ENCODE peak calls at places on chromosome 7, in nine cellular contexts. W is gastrocnemius medialis, J is AG10803, I is brain microvascular endothelial cell, A is A549, U is cardiac muscle cell, R is body of pancreas, Q is Peyer's patch, E is stomach. X is an unnamed sample.

GRCh38 chr7:12434012-12434642 is 30.5 kb upstream of the VWDE start:
- DNase-seq in I (no peak), E (no peak), W (no peak), A (no peak), R (no peak), U (peak), Q (no peak), J (no peak), X (no peak)

GRCh38 chr7:22485189-22485588 is 14.8 kb downstream of the STEAP1B start:
- DNase-seq in I (peak), A (no peak), U (peak), R (no peak), J (peak), E (no peak), Q (no peak), W (no peak), X (no peak)

GRCh38 chr7:92135100-92135429 is 788 bp upstream of the CYP51A1 start:
- DNase-seq in J (peak), R (peak), I (peak), E (peak), W (no peak), A (no peak), U (peak), Q (no peak), X (no peak)

GRCh38 chr7:97187067-97187466 is 69.6 kb downstream of the SDHAF3 start:
- DNase-seq in J (peak), E (no peak), A (no peak), W (no peak), Q (no peak), U (peak), I (peak), R (no peak), X (peak)

GRCh38 chr7:118304100-118304499 is 79.6 kb downstream of the ANKRD7 start:
- DNase-seq in R (no peak), W (no peak), A (no peak), Q (no peak), U (no peak), E (no peak), I (no peak), J (no peak), X (no peak)

GRCh38 chr7:26410156-26410555 is 118.5 kb downstream of the SNX10 start:
- DNase-seq in U (no peak), Q (no peak), R (no peak), E (no peak), W (no peak), A (no peak), J (no peak), I (no peak), X (no peak)

GRCh38 chr7:2257046-2257551 is 15.1 kb downstream of the NUDT1 start:
- DNase-seq in U (no peak), E (no peak), J (no peak), W (no peak), A (no peak), R (no peak), Q (no peak), I (no peak), X (no peak)

GRCh38 chr7:55250313-55250712 is 114.8 kb upstream of the LANCL2 start:
- DNase-seq in Q (peak), W (no peak), E (peak), A (peak), I (no peak), J (no peak), U (peak), R (peak), X (no peak)

GRCh38 chr7:90209776-90210175 is 1.8 kb upstream of the STEAP2 start:
- DNase-seq in U (peak), R (no peak), J (peak), Q (no peak), A (no peak), W (no peak), I (no peak), E (no peak), X (no peak)

GRCh38 chr7:39304178-39304577 is 262.0 kb upstream of the YAE1 start:
- DNase-seq in A (no peak), I (no peak), Q (no peak), E (no peak), U (no peak), R (no peak), W (no peak), J (no peak), X (no peak)

GRCh38 chr7:139798221-139798620 is 20.4 kb upstream of the HIPK2 start:
- DNase-seq in U (no peak), A (no peak), W (no peak), I (no peak), E (peak), J (no peak), R (no peak), Q (no peak), X (no peak)

GRCh38 chr7:95780665-95781064 is 8.3 kb downstream of the DYNC1I1 start:
- DNase-seq in I (no peak), R (no peak), U (no peak), E (no peak), A (no peak), J (no peak), Q (no peak), W (no peak), X (no peak)

GRCh38 chr7:30765359-30765758 is 5.9 kb upstream of the MINDY4 start:
- DNase-seq in Q (no peak), A (no peak), I (no peak), U (no peak), W (no peak), R (no peak), J (no peak), E (no peak), X (no peak)

GRCh38 chr7:91784469-91784868 is 96.0 kb downstream of the MTERF1 start:
- DNase-seq in A (peak), J (peak), W (no peak), E (no peak), I (peak), R (no peak), U (peak), Q (no peak), X (peak)

GRCh38 chr7:139094596-139094995 is 14.9 kb downstream of the ZC3HAV1 start:
- DNase-seq in R (no peak), I (peak), E (no peak), J (no peak), W (no peak), Q (no peak), U (no peak), A (no peak), X (peak)

GRCh38 chr7:83271212-83272099 is 108.8 kb upstream of the PCLO start:
- DNase-seq in E (no peak), J (peak), I (peak), W (no peak), Q (no peak), U (peak), R (no peak), A (peak), X (peak)

DNA sequence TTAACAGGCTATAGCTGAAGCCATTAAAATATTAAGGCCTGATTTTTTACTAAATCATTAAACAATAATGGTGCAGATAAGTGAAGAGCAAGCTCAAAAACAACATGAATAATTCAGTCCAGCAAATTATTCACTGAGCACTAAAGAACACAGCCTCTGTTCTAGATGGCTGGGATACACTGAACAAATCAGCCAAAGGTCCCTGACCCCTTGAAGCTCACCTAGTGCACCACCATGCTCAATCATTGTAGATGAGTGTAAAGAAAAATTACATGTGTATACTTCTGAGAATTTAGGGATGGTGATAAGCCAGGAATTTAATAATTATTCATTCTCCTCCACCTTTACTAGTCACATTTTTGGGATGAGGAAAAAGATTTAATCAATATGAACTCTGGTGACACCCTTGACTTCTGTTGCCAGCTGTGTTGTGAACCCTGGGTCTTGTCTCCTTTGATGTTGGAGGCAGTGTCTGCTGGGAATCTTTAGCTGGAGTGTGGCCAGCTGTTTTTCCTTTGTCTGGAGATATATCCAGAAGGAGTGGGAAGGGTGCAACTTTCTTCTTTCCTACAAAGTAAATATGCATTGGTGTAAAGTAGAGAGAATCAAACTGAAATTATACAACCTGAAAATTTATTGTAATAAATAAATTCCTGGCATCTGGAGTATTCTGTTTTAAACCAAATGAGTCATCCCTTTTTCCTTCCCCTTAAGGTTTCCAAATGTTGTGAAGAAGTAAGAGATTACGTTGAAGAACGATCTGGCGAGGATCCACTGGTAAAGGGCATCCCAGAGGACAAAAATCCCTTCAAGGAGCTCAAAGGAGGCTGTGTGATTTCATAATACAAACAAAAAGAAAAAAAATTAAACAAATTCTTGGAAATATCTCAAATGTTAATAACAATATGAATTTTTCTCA is 4.0 kb downstream of the GNGT1 start:
- DNase-seq in R (peak), Q (no peak), W (peak), E (no peak), J (peak), A (peak), I (no peak), U (peak), X (peak)
- H3K4me3 ChIP-seq in R (no peak), Q (no peak), W (no peak), E (no peak), J (no peak), A (no peak), I (no peak), U (no peak), X (no peak)

DNA sequence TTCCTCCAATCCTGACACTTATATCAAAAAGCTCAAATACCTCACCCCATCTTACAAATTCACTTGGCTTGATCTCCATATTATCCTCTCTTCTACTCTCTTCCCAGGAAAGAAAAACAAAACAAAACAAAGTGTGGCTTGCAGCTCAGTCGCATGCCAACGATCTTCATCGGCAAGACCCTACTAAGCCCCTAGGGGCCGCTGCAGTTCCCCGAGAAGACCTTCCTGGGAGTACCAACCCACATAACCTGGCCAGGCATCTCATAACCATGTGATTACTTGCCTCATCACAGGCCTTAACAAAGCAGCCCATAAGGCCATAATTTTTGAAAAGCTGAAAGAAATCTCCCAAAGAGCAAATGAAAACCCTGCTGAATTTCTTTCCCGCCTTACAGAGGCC is 103.7 kb downstream of the ZNF92 start:
- DNase-seq in E (no peak), J (no peak), W (no peak), I (no peak), U (peak), A (peak), R (no peak), Q (no peak), X (no peak)
- TF ChIP-seq CTCF in E (no peak), J (peak), W (no peak), I (peak), U (peak), A (no peak), R (peak), Q (no peak), X (peak)

GRCh38 chr7:143280160-143280559 is 4.6 kb upstream of the TMEM139 start:
- DNase-seq in A (no peak), U (no peak), I (no peak), R (no peak), Q (no peak), J (no peak), W (no peak), E (no peak), X (no peak)
- H3K4me3 ChIP-seq in A (no peak), U (no peak), I (no peak), R (no peak), Q (no peak), J (no peak), W (no peak), E (no peak), X (no peak)

DNA sequence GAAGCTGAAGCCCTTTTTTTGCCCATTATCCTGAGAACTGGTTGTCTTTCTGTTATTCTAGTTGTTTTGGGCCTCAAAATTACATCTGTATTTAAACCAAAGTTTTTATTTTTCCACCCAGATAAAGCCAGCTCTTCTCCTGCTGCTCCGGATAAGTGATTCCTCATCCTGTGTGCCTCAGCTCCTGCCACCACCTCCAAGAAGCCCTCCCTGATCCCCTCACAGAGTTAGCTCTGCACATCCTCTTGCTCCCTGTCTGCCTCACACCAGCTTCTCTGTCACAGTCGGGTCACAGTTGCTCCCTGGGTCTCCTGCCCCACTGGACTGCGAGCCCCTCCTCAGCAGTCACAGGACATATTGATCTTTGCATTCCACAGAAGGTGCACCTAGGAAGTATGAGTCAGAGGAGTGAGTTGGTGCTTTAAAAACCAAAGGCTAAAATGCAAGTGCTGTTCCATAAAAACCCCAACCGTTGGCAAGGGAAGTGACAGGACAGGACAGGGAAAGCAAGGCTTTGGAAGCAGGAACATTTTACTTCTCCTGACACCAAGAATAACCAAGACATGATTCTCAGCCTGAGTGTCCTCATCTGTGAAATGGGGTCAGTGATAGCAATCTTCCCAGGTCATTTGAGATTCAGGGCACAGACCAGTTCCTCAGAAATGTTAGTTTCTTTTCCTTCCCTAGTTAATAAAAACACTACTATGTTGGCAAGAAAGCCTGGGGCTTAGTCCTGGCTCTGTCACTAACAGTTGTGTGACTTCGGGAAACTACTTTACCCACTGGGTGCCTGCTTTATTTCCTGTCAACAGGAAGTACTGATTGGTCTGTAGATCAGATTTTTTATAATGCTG is 36.5 kb upstream of the EEPD1 start:
- DNase-seq in A (peak), R (no peak), W (no peak), I (no peak), E (no peak), U (no peak), Q (no peak), J (peak), X (peak)
- TF ChIP-seq CTCF in A (no peak), R (no peak), W (no peak), I (no peak), E (no peak), U (no peak), Q (no peak), J (no peak), X (no peak)

GRCh38 chr7:123440202-123440601 is 94.2 kb downstream of the IQUB start:
- DNase-seq in R (no peak), A (no peak), E (no peak), U (no peak), I (no peak), J (no peak), W (no peak), Q (no peak), X (no peak)
- H3K4me3 ChIP-seq in R (no peak), A (no peak), E (no peak), U (no peak), I (no peak), J (no peak), W (no peak), Q (no peak), X (no peak)

GRCh38 chr7:27661776-27662489 is 750 bp downstream of the HIBADH start:
- DNase-seq in I (no peak), E (no peak), R (peak), A (peak), W (peak), Q (no peak), J (peak), U (peak), X (peak)
- TF ChIP-seq CTCF in I (no peak), E (no peak), R (no peak), A (peak), W (no peak), Q (no peak), J (no peak), U (no peak), X (no peak)

DNA sequence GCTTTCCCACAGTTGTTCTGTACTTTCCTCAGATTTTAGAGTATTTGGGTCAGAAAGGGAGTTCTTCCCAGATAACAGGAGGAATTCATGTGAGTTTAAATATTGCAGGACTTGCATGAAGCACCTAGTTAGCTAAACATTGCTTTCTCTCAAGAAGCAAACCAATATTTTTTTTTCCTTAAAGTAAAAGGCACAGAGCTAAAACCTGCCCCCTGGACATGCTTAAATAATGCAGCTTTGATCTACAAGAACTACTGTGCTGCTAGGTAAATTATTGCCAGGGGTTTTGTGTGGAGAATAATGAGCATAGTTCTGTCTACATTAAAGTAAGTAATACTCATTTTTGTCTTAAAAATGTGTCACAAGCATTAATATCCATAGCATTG is 542 bp upstream of the SOSTDC1 start:
- DNase-seq in R (no peak), U (no peak), A (no peak), W (no peak), I (no peak), J (no peak), Q (no peak), E (no peak), X (no peak)
- H3K4me3 ChIP-seq in R (no peak), U (peak), A (no peak), W (no peak), I (peak), J (no peak), Q (no peak), E (peak), X (peak)

X was measured in astrocyte of the spinal cord.